ENCODE peak calls at places on chromosomes 13 and 19, in five cellular contexts. J is psoas muscle; E is effector memory CD4-positive, alpha-beta T cell; Y is tibial nerve; V is mammary epithelial cell. P is an unnamed sample. For H3K36me3, the result is how much of the 10 kb centered on the place peaks cover.

GRCh38 chr19:14439014-14439413 is 5.9 kb downstream of the PKN1 start:
- DNase-seq in J (no peak), E (no peak), Y (no peak), V (no peak), P (no peak)

GRCh38 chr19:31553112-31553843 is 204.0 kb upstream of the TSHZ3 start:
- DNase-seq in J (no peak), E (no peak), Y (no peak), V (peak), P (no peak)

GRCh38 chr19:43767818-43768217 is 13.0 kb downstream of the KCNN4 start:
- DNase-seq in J (no peak), E (no peak), Y (no peak), V (no peak), P (no peak)

GRCh38 chr13:37448072-37448471 is 150.5 kb downstream of the POSTN start:
- DNase-seq in J (no peak), E (no peak), Y (no peak), V (no peak), P (no peak)

GRCh38 chr19:37855098-37855497 is 51.3 kb downstream of the WDR87 start:
- DNase-seq in J (no peak), E (no peak), Y (no peak), V (peak), P (peak)

GRCh38 chr13:33717775-33718174 is 100.2 kb upstream of the RFC3 start:
- DNase-seq in J (no peak), E (no peak), Y (no peak), V (no peak), P (no peak)

GRCh38 chr19:7393459-7393858 is 44.7 kb downstream of the ARHGEF18 start:
- DNase-seq in J (no peak), E (no peak), Y (no peak), V (no peak), P (no peak)

GRCh38 chr13:48615017-48615416 is 38.7 kb upstream of the CYSLTR2 start:
- DNase-seq in J (no peak), E (no peak), Y (no peak), V (no peak), P (no peak)

GRCh38 chr19:8158411-8159074 is 9.2 kb upstream of the FBN3 start:
- DNase-seq in J (no peak), E (no peak), Y (peak), V (peak), P (peak)

GRCh38 chr19:33390908-33391630 is 17.6 kb downstream of the CEBPG start:
- DNase-seq in J (peak), E (no peak), Y (no peak), V (no peak), P (no peak)

DNA sequence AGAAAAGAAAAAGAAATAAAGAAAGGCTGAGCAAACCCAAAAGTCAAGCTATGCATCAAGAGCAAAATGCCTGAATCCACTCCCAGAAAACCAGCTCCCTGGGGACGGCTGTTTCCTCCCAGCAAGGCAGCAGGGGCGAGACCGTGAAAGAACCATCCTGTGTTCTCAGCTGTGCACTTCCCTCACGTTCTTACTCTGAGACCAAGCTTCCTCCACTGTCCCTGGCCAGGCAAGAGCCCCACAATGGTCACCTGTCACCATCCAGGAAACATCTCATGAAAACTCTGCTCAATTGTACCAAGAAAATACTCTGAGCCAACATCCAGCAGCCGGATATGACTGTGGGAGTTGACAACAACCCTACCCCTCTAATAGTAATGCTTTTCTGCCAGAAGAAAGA is 22.9 kb downstream of the RAB20 start:
- DNase-seq in J (no peak), E (no peak), Y (peak), V (no peak), P (peak)
- H3K27ac ChIP-seq in J (peak), E (no peak), Y (peak), V (no peak), P (peak)

GRCh38 chr19:18789883-18790565 is 1.1 kb downstream of the COMP start:
- DNase-seq in J (no peak), E (no peak), Y (no peak), V (no peak), P (no peak)
- H3K36me3 ChIP-seq in J (under half), E (under half), Y (under half), V (under half), P (under half)

GRCh38 chr13:21683034-21683733 is 12.3 kb downstream of the FGF9 start:
- DNase-seq in J (no peak), E (no peak), Y (no peak), V (peak), P (no peak)
- H3K27ac ChIP-seq in J (peak), E (no peak), Y (no peak), V (peak), P (no peak)

DNA sequence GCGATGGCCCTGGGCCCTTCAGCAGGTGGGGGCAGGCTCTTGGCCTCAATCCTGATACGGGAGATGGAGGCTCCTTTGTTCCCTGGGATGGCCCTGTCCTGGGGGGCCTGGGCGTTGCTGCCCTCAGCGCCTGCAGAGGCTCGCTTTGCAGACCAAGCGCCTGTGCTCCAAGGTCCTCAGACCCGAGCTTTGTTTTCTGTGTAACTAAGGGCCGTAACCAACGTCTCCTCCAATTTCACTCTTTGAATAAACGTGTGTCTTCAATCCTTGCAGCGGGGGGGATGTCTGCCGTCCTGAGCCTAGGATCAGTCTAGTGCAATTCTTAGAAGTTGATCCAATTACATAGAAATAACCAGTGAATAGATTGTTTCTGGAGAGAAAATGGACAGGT is 5.2 kb downstream of the PTBP1 start:
- DNase-seq in J (peak), E (no peak), Y (no peak), V (no peak), P (no peak)
- H3K36me3 ChIP-seq in J (under half), E (half or more), Y (under half), V (under half), P (under half)

GRCh38 chr13:22061371-22061805 is 390.5 kb downstream of the FGF9 start:
- DNase-seq in J (no peak), E (peak), Y (no peak), V (no peak), P (no peak)

GRCh38 chr13:22062478-22063205 is 391.8 kb downstream of the FGF9 start:
- DNase-seq in J (no peak), E (no peak), Y (no peak), V (no peak), P (no peak)

GRCh38 chr13:22063416-22064124 is 392.7 kb downstream of the FGF9 start:
- DNase-seq in J (no peak), E (no peak), Y (no peak), V (no peak), P (no peak)

GRCh38 chr13:22060187-22060586 is 389.3 kb downstream of the FGF9 start:
- DNase-seq in J (no peak), E (no peak), Y (no peak), V (no peak), P (no peak)

DNA sequence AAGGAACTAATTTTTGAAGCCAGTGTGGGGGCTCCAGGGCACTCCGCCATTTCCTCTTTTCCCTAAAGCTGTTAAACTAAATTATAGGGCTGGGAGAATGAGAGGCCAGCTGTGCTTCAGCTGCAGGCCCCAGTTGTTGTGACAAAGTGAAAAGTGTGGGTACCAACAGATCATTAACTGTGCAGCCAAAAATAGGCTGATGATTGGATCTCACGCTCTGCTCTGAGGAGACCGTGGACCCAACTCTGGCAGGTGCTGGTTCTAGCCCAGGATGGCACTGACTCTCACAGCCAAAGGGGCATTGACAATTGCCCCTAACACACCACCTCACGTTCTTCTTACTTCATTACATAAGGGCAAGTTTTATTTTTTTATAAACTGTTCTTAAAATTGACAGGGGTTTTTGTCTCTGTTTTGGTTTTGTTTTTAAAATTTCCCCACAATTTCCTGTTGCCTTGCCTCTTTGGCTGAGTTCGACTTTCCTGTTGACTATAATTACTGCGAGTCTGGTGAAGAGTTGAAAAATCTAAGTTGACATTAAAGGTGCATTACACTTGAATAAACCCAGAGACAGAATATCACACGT is 391.0 kb downstream of the FGF9 start:
- DNase-seq in J (no peak), E (no peak), Y (no peak), V (no peak), P (no peak)
- H3K27ac ChIP-seq in J (no peak), E (peak), Y (no peak), V (no peak), P (no peak)